ENCODE peak calls at places on chromosome 19, in five cellular contexts. G, Z, C, N and E are unnamed samples.

GRCh38 chr19:1064661-1065605 is 2.0 kb upstream of the ARHGAP45 start:
- DNase-seq in G (peak), N (peak), C (no peak), Z (peak), E (no peak)

GRCh38 chr19:39407644-39408391 is 1.2 kb downstream of the ZFP36 start:
- DNase-seq in C (no peak), Z (peak), N (peak), G (no peak), E (no peak)

GRCh38 chr19:58274771-58275199 is 4.0 kb upstream of the ZNF8 start:
- DNase-seq in C (no peak), Z (no peak), N (no peak), G (no peak), E (peak)

GRCh38 chr19:51055866-51056265 is 9.0 kb downstream of the KLK13 start:
- DNase-seq in C (no peak), Z (no peak), G (no peak), N (no peak), E (no peak)

GRCh38 chr19:53192771-53193533 is at the start of gene ZNF665:
- DNase-seq in N (peak), Z (peak), G (peak), C (peak), E (peak)

GRCh38 chr19:55647732-55648656 is at the start of gene CCDC106:
- DNase-seq in C (no peak), Z (peak), G (no peak), N (peak), E (no peak)

GRCh38 chr19:35828694-35829301 is 16.2 kb upstream of the PRODH2 start:
- DNase-seq in G (peak), C (no peak), N (peak), Z (peak), E (peak)

GRCh38 chr19:5504115-5504514 is 48.9 kb downstream of the ZNRF4 start:
- DNase-seq in Z (no peak), C (no peak), N (no peak), G (no peak), E (no peak)

GRCh38 chr19:12453495-12453894 is 12.7 kb upstream of the ZNF443 start:
- DNase-seq in G (no peak), C (no peak), N (no peak), Z (no peak), E (no peak)

GRCh38 chr19:44908074-44908835 is 2.7 kb downstream of the APOE start:
- DNase-seq in C (no peak), G (no peak), Z (no peak), N (no peak), E (no peak)

GRCh38 chr19:39351537-39352037 is 9.4 kb downstream of the SAMD4B start:
- DNase-seq in G (no peak), N (peak), C (no peak), Z (no peak), E (no peak)

GRCh38 chr19:48858984-48859710 is 9.3 kb downstream of the PLEKHA4 start:
- DNase-seq in Z (no peak), G (no peak), N (peak), C (no peak), E (no peak)

GRCh38 chr19:7869910-7870511 is 4.2 kb downstream of the PRR36 start:
- DNase-seq in G (no peak), N (peak), C (no peak), Z (peak), E (no peak)

GRCh38 chr19:46601318-46602224 is at the start of gene CALM3:
- DNase-seq in N (no peak), G (no peak), Z (no peak), C (no peak), E (no peak)

GRCh38 chr19:16076154-16076957 is at the start of gene TPM4:
- DNase-seq in N (peak), Z (peak), G (peak), C (peak), E (peak)

GRCh38 chr19:58395220-58395978 is at the start of gene RNF225:
- DNase-seq in C (no peak), N (peak), Z (no peak), G (no peak), E (no peak)

GRCh38 chr19:46356670-46357055 is 9.8 kb downstream of the PPP5C start:
- DNase-seq in Z (peak), C (no peak), G (no peak), N (no peak), E (no peak)

GRCh38 chr19:57434386-57435061 is 601 bp upstream of the ZNF749 start:
- DNase-seq in Z (no peak), N (no peak), C (no peak), G (no peak), E (no peak)

GRCh38 chr19:56404705-56405056 is 549 bp downstream of the ZNF583 start:
- DNase-seq in Z (no peak), C (no peak), N (no peak), G (no peak), E (no peak)

GRCh38 chr19:54206030-54206830 is 5.6 kb downstream of the RPS9 start:
- DNase-seq in Z (peak), N (no peak), G (no peak), C (no peak), E (no peak)